ENCODE peak calls at places on chromosomes 5 and 9, in ten cellular contexts. S is RWPE1; T is colonic mucosa; A is GM13977; J is thoracic aorta; H is IMR-90; N is CD4-positive, alpha-beta T cell; C is foreskin fibroblast; R is left lung; V is MM.1S. M is an unnamed sample.

GRCh38 chr9:114282926-114283325 is 40.0 kb upstream of the ORM1 start:
- DNase-seq in S (peak; percentile 38), T (no peak), A (no peak), J (no peak), H (peak; percentile 93), N (no peak), C (peak; percentile 96), R (no peak), V (peak; percentile 78), M (no peak)

GRCh38 chr5:34411470-34412346 is 244.4 kb upstream of the RAI14 start:
- DNase-seq in S (no peak), T (no peak), A (no peak), J (no peak), H (peak; percentile 47), N (no peak), C (peak; percentile 42), R (no peak), V (no peak), M (no peak)

GRCh38 chr5:151647320-151647861 is 39.3 kb downstream of the SPARC start:
- DNase-seq in S (peak; percentile 56), T (no peak), A (no peak), J (no peak), H (no peak), N (no peak), C (no peak), R (no peak), V (no peak), M (no peak)

GRCh38 chr5:133669472-133669871 is 57.1 kb upstream of the FSTL4 start:
- DNase-seq in S (no peak), T (no peak), A (no peak), J (no peak), H (no peak), N (no peak), C (no peak), R (no peak), V (no peak), M (no peak)

GRCh38 chr5:95959964-95960801 is 1.5 kb downstream of the ELL2 start:
- DNase-seq in S (peak; percentile 44), T (peak; percentile 44), A (no peak), J (no peak), H (peak; percentile 34), N (no peak), C (peak; percentile 59), R (no peak), V (peak; percentile 28), M (no peak)

GRCh38 chr5:104817127-104817526 is 1254.5 kb upstream of the NUDT12 start:
- DNase-seq in S (no peak), T (no peak), A (no peak), J (no peak), H (no peak), N (no peak), C (no peak), R (no peak), V (no peak), M (no peak)

GRCh38 chr5:154284433-154284832 is 93.9 kb downstream of the GALNT10 start:
- DNase-seq in S (no peak), T (no peak), A (peak; percentile 43), J (no peak), H (no peak), N (no peak), C (no peak), R (no peak), V (no peak), M (no peak)

GRCh38 chr5:17180957-17181723 is 36.3 kb upstream of the BASP1 start:
- DNase-seq in S (peak; percentile 73), T (no peak), A (no peak), J (no peak), H (peak; percentile 100), N (no peak), C (peak; percentile 92), R (no peak), V (no peak), M (no peak)

GRCh38 chr5:113293613-113294340 is 141.0 kb downstream of the TSSK1B start:
- DNase-seq in S (peak; percentile 42), T (no peak), A (peak; percentile 40), J (no peak), H (peak; percentile 45), N (no peak), C (peak; percentile 60), R (no peak), V (peak; percentile 42), M (peak; percentile 86)

GRCh38 chr9:35728041-35728971 is 3.7 kb downstream of the TLN1 start:
- DNase-seq in S (peak; percentile 68), T (peak; percentile 65), A (peak; percentile 74), J (peak; percentile 80), H (peak; percentile 90), N (no peak), C (peak; percentile 96), R (peak; percentile 85), V (peak; percentile 29), M (peak; percentile 91)

GRCh38 chr9:124399323-124399962 is 15.8 kb downstream of the PSMB7 start:
- DNase-seq in S (no peak), T (no peak), A (no peak), J (no peak), H (peak; percentile 67), N (no peak), C (peak; percentile 74), R (no peak), V (no peak), M (no peak)
- TF ChIP-seq CTCF in S (no peak), T (no peak), A (no peak), J (no peak), H (peak; percentile 4), N (no peak), C (peak; percentile 6), R (no peak), V (no peak), M (no peak)

GRCh38 chr5:53430618-53431252 is 49.7 kb upstream of the FST start:
- DNase-seq in S (peak; percentile 73), T (no peak), A (no peak), J (no peak), H (peak; percentile 87), N (no peak), C (peak; percentile 90), R (no peak), V (no peak), M (no peak)
- TF ChIP-seq CTCF in S (peak; percentile 79), T (no peak), A (peak; percentile 30), J (peak; percentile 58), H (peak; percentile 82), N (no peak), C (peak; percentile 60), R (no peak), V (peak; percentile 40), M (no peak)

GRCh38 chr5:55227738-55228430 is 769 bp upstream of the MCIDAS start:
- DNase-seq in S (no peak), T (no peak), A (peak; percentile 29), J (no peak), H (no peak), N (no peak), C (no peak), R (no peak), V (no peak), M (no peak)

GRCh38 chr5:55223988-55224240 is 3.2 kb downstream of the MCIDAS start:
- DNase-seq in S (no peak), T (no peak), A (no peak), J (no peak), H (no peak), N (no peak), C (no peak), R (no peak), V (no peak), M (no peak)

GRCh38 chr5:55225346-55225745 is 1.8 kb downstream of the MCIDAS start:
- DNase-seq in S (no peak), T (no peak), A (peak; percentile 28), J (no peak), H (no peak), N (no peak), C (no peak), R (no peak), V (no peak), M (no peak)

GRCh38 chr5:55226934-55227737 is at the start of gene MCIDAS:
- DNase-seq in S (peak; percentile 90), T (peak; percentile 64), A (peak; percentile 88), J (no peak), H (peak; percentile 6), N (peak; percentile 35), C (peak; percentile 60), R (peak; percentile 81), V (peak; percentile 84), M (no peak)

DNA sequence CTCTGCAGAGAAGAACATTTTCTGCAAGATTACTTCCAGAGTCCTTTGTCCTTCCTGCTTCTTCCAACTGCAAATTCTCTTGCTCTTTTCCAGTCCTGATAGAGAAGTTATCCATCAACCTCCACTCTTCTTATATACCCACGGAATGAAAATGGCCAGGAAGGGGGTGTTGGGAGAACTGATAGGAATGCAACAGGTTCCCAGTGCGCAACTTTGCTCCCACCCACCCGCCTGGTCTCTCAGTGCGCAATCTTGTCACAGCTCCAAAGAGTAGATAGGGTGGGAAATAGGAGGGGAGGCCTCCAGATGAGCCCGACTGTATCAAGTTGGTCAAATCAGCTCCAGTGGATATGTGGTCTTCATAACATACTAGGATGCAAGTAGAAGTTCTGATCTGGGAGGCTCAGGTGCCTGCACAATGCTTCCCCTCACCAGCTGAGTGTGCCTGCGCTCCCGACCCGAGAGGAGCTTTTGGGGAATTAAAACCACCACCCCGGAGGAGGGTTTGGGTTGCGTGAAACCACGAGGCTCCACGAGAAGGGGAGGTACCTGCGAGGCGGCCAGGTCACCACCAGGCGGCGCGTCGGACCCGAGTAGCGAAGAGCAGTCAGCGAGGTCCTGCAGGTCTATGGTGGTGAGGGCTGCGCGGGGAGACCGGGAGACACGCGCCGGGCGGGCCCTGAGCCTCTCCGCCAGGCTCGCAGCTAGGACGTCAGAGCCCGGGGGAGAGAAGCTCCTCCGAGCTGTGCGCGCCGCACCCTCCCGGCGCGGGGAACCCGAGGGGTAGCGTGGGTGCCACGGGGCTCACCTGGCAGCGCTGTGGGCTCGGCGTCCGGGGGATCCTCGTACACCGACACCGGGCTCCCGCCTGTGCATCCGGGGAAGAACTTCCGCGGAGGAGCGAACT is 835 bp downstream of the MCIDAS start:
- DNase-seq in S (peak; percentile 93), T (peak; percentile 74), A (peak; percentile 85), J (no peak), H (peak; percentile 16), N (no peak), C (peak; percentile 63), R (no peak), V (peak; percentile 87), M (no peak)
- TF ChIP-seq CTCF in S (peak; percentile 93), T (peak; percentile 50), A (peak; percentile 91), J (peak; percentile 32), H (peak; percentile 37), N (peak; percentile 33), C (peak; percentile 55), R (no peak), V (peak; percentile 83), M (no peak)

GRCh38 chr5:60835554-60835953 is 8.5 kb downstream of the ELOVL7 start:
- DNase-seq in S (peak; percentile 22), T (no peak), A (no peak), J (no peak), H (no peak), N (no peak), C (peak; percentile 11), R (no peak), V (no peak), M (no peak)

GRCh38 chr5:60841361-60841760 is 2.7 kb downstream of the ELOVL7 start:
- DNase-seq in S (no peak), T (no peak), A (no peak), J (no peak), H (no peak), N (no peak), C (no peak), R (no peak), V (no peak), M (no peak)

GRCh38 chr5:60830581-60831127 is 13.4 kb downstream of the ELOVL7 start:
- DNase-seq in S (no peak), T (no peak), A (no peak), J (no peak), H (no peak), N (no peak), C (no peak), R (no peak), V (peak; percentile 33), M (no peak)

GRCh38 chr5:60836131-60836530 is 7.9 kb downstream of the ELOVL7 start:
- DNase-seq in S (no peak), T (no peak), A (no peak), J (no peak), H (no peak), N (no peak), C (no peak), R (no peak), V (no peak), M (no peak)
- TF ChIP-seq CTCF in S (no peak), T (no peak), A (no peak), J (no peak), H (no peak), N (no peak), C (no peak), R (no peak), V (no peak), M (no peak)

M was measured in lower leg skin.